ENCODE peak calls at places on chromosomes 13 and 19, in four cellular contexts. One of them, this sample, is unnamed.

GRCh38 chr13:23547000-23547590 is 23.1 kb upstream of the TNFRSF19 start:
- DNase-seq in upper lobe of right lung: no peak
- DNase-seq in transverse colon: peak
- DNase-seq in uterus: peak
- DNase-seq in this sample: no peak

GRCh38 chr19:31578326-31578725 is 229.1 kb upstream of the TSHZ3 start:
- DNase-seq in uterus: no peak
- DNase-seq in upper lobe of right lung: no peak
- DNase-seq in transverse colon: no peak
- DNase-seq in this sample: no peak

GRCh38 chr19:33214621-33215020 is 11.0 kb downstream of the SLC7A10 start:
- DNase-seq in uterus: no peak
- DNase-seq in upper lobe of right lung: no peak
- DNase-seq in transverse colon: no peak
- DNase-seq in this sample: no peak

GRCh38 chr13:90709329-90709728 is 638.2 kb upstream of the MIR17HG start:
- DNase-seq in upper lobe of right lung: no peak
- DNase-seq in transverse colon: no peak
- DNase-seq in uterus: no peak
- DNase-seq in this sample: no peak

GRCh38 chr13:30313307-30313706 is 6.0 kb upstream of the KATNAL1 start:
- DNase-seq in upper lobe of right lung: no peak
- DNase-seq in transverse colon: no peak
- DNase-seq in uterus: no peak
- DNase-seq in this sample: no peak

GRCh38 chr19:1970806-1971502 is 30.0 kb downstream of the CSNK1G2 start:
- DNase-seq in upper lobe of right lung: peak
- DNase-seq in transverse colon: no peak
- DNase-seq in uterus: no peak
- DNase-seq in this sample: no peak

GRCh38 chr19:44552324-44552723 is 22.8 kb upstream of the CEACAM20 start:
- DNase-seq in uterus: no peak
- DNase-seq in upper lobe of right lung: peak
- DNase-seq in transverse colon: peak
- DNase-seq in this sample: peak

GRCh38 chr13:86725105-86725504 is 925.9 kb upstream of the SLITRK6 start:
- DNase-seq in upper lobe of right lung: no peak
- DNase-seq in transverse colon: no peak
- DNase-seq in uterus: no peak
- DNase-seq in this sample: no peak

GRCh38 chr13:112184261-112184660 is 117.3 kb downstream of the SOX1 start:
- DNase-seq in transverse colon: no peak
- DNase-seq in uterus: no peak
- DNase-seq in upper lobe of right lung: no peak
- DNase-seq in this sample: no peak

GRCh38 chr19:55080121-55080914 is 4.6 kb downstream of the EPS8L1 start:
- DNase-seq in upper lobe of right lung: peak
- DNase-seq in transverse colon: peak
- DNase-seq in uterus: no peak
- DNase-seq in this sample: peak

GRCh38 chr13:67283602-67284001 is 53.5 kb upstream of the PCDH9 start:
- DNase-seq in uterus: no peak
- DNase-seq in upper lobe of right lung: no peak
- DNase-seq in transverse colon: no peak
- DNase-seq in this sample: no peak

GRCh38 chr13:89061821-89062220 is 1390.7 kb downstream of the SLITRK5 start:
- DNase-seq in transverse colon: peak
- DNase-seq in upper lobe of right lung: no peak
- DNase-seq in uterus: no peak
- DNase-seq in this sample: peak

GRCh38 chr13:94186470-94186869 is 293.0 kb downstream of the DCT start:
- DNase-seq in uterus: no peak
- DNase-seq in upper lobe of right lung: no peak
- DNase-seq in transverse colon: no peak
- DNase-seq in this sample: no peak

GRCh38 chr19:35318679-35319448 is 10.1 kb upstream of the CD22 start:
- DNase-seq in transverse colon: peak
- DNase-seq in uterus: peak
- DNase-seq in upper lobe of right lung: peak
- DNase-seq in this sample: peak

GRCh38 chr13:44212633-44213387 is 160.8 kb upstream of the SERP2 start:
- DNase-seq in transverse colon: no peak
- DNase-seq in upper lobe of right lung: no peak
- DNase-seq in uterus: no peak
- DNase-seq in this sample: no peak

GRCh38 chr19:33441828-33442227 is 68.3 kb downstream of the CEBPG start:
- DNase-seq in transverse colon: no peak
- DNase-seq in upper lobe of right lung: no peak
- DNase-seq in uterus: no peak
- DNase-seq in this sample: no peak

GRCh38 chr13:43783820-43784219 is 3.0 kb downstream of the ENOX1 start:
- DNase-seq in upper lobe of right lung: no peak
- DNase-seq in transverse colon: no peak
- DNase-seq in uterus: no peak
- DNase-seq in this sample: no peak

GRCh38 chr13:20190481-20191310 is 2.0 kb downstream of the GJB2 start:
- DNase-seq in uterus: no peak
- DNase-seq in upper lobe of right lung: no peak
- DNase-seq in transverse colon: no peak
- DNase-seq in this sample: no peak

GRCh38 chr19:48292798-48293197 is 22.9 kb downstream of the ZNF114 start:
- DNase-seq in upper lobe of right lung: no peak
- DNase-seq in transverse colon: no peak
- DNase-seq in uterus: no peak
- DNase-seq in this sample: no peak

DNA sequence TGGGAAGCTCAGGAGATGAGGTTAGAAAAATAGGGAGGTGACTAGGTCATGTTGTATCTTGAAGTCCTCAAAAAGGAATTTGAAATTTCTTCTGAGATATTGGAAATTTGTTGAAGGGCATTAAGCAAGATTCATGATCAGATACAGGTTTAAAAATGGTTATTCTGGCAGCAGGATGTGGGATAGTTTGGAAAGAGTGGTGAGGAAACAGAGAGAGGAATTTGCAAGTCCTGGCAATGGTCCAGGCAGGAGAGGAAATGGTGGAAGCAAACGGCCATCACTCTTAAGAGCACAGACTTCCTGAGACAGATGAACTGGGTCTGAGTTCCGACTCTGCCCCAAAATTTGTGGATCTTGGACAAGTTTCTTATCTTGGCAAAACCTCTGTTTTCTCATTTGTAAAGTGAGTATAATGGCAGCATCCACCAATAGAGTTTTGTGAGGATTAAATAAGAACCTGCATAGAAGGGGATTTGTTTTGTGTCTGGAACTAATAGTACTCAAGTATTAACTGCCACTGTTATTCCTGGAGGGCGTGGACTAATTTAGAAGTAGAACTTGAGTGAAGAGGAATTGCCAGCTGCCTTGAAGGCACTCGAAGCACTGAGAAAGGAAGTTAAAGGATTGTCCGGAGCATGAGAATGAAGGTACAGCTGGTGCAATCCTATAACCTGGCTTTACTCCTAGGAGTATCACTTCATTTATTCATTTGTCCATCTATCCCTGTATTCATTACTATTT is 99.6 kb downstream of the CCNA1 start:
- DNase-seq in transverse colon: no peak
- DNase-seq in upper lobe of right lung: no peak
- DNase-seq in uterus: no peak
- DNase-seq in this sample: no peak
- H3K27ac ChIP-seq in transverse colon: no peak
- H3K27ac ChIP-seq in upper lobe of right lung: no peak
- H3K27ac ChIP-seq in uterus: no peak
- H3K27ac ChIP-seq in this sample: no peak

DNA sequence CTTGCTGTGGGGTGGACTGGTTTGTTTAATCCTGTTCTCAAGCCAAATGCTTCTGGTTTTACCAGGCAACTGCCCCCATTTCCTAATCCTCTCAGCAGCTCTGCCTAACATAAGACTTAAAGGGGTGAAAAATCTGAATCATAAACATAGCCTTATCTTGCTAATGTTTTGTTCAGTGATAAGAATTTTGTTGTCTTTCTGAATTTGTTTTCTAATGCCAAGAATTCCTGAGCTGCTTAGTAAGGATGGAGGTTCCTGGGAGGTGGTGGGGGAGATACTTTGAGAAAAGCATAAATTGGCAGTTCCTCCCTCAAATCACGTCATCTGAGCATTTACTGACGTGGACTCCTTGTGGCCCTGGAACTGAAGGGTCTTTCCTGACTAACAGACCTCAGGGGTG is 42.8 kb downstream of the ING1 start:
- DNase-seq in uterus: no peak
- DNase-seq in upper lobe of right lung: no peak
- DNase-seq in transverse colon: no peak
- DNase-seq in this sample: no peak
- H3K27ac ChIP-seq in uterus: no peak
- H3K27ac ChIP-seq in upper lobe of right lung: no peak
- H3K27ac ChIP-seq in transverse colon: no peak
- H3K27ac ChIP-seq in this sample: no peak

GRCh38 chr19:19732579-19733501 is at the start of gene ZNF14:
- DNase-seq in transverse colon: peak
- DNase-seq in upper lobe of right lung: peak
- DNase-seq in uterus: peak
- DNase-seq in this sample: peak
- H3K27ac ChIP-seq in transverse colon: peak
- H3K27ac ChIP-seq in upper lobe of right lung: peak
- H3K27ac ChIP-seq in uterus: peak
- H3K27ac ChIP-seq in this sample: peak

DNA sequence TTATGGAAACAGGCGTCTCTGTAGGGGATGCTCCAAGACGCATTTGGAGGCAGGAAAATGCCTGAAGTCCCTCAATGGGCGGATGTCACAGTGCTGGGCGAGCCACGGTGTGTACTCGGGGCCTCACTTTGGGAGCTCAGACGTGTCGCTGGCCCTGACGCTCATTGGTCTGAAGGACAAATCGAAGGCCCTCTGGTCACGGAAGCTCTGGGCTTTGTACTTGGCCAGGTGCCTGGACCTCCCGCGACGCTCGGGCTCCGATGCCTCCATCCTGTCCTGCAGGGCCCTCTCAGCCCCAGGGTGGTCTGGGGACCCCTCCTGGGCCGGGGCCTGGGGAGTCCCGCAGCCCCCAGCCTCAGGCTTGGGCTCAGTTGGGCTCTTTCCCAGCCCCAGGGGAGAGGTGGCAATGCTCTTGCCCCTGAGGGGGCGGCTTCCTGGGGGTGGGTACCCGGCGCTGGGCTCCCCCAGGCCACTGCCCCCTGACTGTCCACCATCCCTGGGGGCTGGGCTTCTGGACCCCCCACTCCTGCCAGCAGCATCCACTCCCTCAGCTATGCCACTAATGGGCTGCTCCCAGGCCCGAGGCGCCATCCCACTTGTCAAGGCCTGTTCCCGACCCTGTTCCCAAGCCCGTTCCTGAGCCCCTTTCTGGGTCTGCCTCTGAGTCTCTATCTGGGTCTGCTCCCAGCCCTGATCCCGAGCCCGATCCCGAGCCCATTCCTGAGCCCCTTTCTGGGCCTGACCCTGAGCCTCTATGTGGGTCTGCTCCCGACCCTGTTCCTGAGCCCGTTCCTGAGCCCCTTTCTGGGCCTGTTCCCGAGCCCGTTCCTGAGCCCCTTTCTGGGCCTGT is 39.5 kb upstream of the GRTP1 start:
- DNase-seq in uterus: no peak
- DNase-seq in transverse colon: no peak
- DNase-seq in upper lobe of right lung: peak
- DNase-seq in this sample: no peak
- H3K27ac ChIP-seq in uterus: no peak
- H3K27ac ChIP-seq in transverse colon: no peak
- H3K27ac ChIP-seq in upper lobe of right lung: no peak
- H3K27ac ChIP-seq in this sample: no peak

DNA sequence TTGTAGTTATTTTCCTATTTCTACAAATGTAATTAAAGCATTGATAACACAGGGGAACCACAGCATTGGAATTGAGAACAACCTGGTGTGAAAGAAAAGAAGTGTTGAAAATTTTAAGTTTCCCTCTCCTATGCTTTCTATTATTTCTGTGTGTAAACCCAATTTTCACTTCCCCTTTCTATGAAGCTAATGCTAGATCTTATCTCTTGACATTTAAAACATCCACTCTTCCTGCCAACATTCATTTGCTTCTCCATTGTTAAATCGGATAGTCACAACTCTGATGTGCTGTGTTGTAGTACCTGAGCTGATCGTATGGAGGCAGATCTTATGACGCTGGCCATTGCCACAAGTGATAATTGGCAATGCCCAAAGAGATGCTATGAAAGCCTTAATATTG is 203.0 kb downstream of the ITGBL1 start:
- DNase-seq in uterus: no peak
- DNase-seq in upper lobe of right lung: no peak
- DNase-seq in transverse colon: no peak
- DNase-seq in this sample: no peak
- H3K27ac ChIP-seq in uterus: no peak
- H3K27ac ChIP-seq in upper lobe of right lung: no peak
- H3K27ac ChIP-seq in transverse colon: no peak
- H3K27ac ChIP-seq in this sample: no peak

DNA sequence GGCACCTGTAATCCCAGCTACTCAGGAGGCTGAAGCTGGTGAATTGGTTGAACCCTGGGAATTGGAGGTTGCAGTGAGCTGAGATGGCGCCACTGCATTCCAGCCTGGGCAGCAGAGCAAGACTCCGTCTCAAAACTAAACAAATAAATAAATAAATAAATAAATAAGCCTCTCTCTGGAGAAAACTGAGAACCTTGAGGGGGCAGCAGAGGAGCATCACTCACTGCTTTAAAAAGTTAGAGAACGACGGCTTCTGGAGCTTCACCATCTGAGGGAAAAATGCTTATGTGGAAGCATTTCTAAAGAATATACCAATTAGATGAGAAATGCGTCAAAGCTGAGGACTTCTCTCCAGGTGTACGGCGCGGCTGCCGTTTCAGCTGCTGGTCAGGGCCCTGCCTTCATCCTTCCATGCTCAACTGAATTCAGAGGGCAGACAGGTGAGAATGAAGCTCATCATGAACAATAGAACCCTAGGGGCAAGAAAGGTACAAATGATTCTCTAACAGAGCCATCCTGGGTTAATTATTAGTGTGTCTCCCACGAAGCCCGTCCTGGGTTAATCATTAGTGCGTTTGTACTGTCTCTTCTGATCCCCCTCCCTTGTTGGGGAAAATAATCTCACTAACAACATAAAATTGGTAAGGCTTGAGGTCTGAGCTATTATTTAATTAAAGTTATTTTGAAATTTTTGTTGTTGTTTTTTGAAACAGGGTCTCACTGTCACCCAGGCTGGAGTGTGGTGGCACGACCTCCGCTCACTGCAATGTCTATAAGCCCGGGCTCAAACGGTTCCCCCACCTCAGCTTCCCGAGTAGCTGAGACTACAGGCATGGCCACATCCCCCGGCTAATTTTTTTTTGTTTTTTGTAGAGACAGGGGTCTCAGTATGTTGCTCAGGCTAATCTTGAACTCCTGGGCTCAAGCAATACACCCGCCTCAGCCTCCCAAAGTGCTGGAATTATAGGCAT is 80.1 kb downstream of the IPO5 start:
- DNase-seq in transverse colon: no peak
- DNase-seq in upper lobe of right lung: no peak
- DNase-seq in uterus: peak
- DNase-seq in this sample: no peak
- H3K27ac ChIP-seq in transverse colon: no peak
- H3K27ac ChIP-seq in upper lobe of right lung: no peak
- H3K27ac ChIP-seq in uterus: no peak
- H3K27ac ChIP-seq in this sample: no peak

GRCh38 chr19:42126565-42126964 is 5.7 kb downstream of the POU2F2 start:
- DNase-seq in uterus: no peak
- DNase-seq in transverse colon: no peak
- DNase-seq in upper lobe of right lung: no peak
- DNase-seq in this sample: no peak
- H3K27ac ChIP-seq in uterus: no peak
- H3K27ac ChIP-seq in transverse colon: no peak
- H3K27ac ChIP-seq in upper lobe of right lung: no peak
- H3K27ac ChIP-seq in this sample: no peak